ENCODE peak calls at places on chromosomes 13 and 19, in four cellular contexts. X is WTC11, J is A549, C is K562. I is an unnamed sample.

GRCh38 chr19:3293560-3293959 is 69.1 kb downstream of the CELF5 start:
- DNase-seq in C (no peak), J (no peak), X (no peak), I (no peak)

GRCh38 chr19:55340144-55340783 is 588 bp downstream of the KMT5C start:
- DNase-seq in C (peak; percentile 59), X (no peak), J (peak; percentile 73), I (no peak)

GRCh38 chr19:48798937-48799336 is 11.9 kb downstream of the BCAT2 start:
- DNase-seq in J (no peak), C (no peak), X (peak; percentile 42), I (no peak)

GRCh38 chr13:40527914-40528313 is 138.5 kb downstream of the FOXO1 start:
- DNase-seq in J (no peak), X (no peak), C (no peak), I (no peak)

GRCh38 chr19:29525901-29526729 is at the start of gene VSTM2B:
- DNase-seq in J (no peak), C (no peak), X (peak; percentile 29), I (no peak)

GRCh38 chr13:62643799-62644484 is 1228.3 kb upstream of the PCDH20 start:
- DNase-seq in C (no peak), J (no peak), X (peak; percentile 18), I (no peak)

GRCh38 chr13:43284162-43284561 is 260.8 kb downstream of the DNAJC15 start:
- DNase-seq in J (no peak), C (no peak), X (no peak), I (no peak)

GRCh38 chr13:28100149-28101121 is at the start of gene FLT3:
- DNase-seq in J (peak; percentile 17), X (peak; percentile 73), C (no peak), I (no peak)

GRCh38 chr13:50685491-50685890 is 158.0 kb downstream of the DLEU7 start:
- DNase-seq in C (no peak), X (no peak), J (no peak), I (no peak)

GRCh38 chr19:12543855-12544254 is 7.4 kb downstream of the ZNF564 start:
- DNase-seq in X (no peak), C (peak; percentile 22), J (no peak), I (no peak)

GRCh38 chr13:34361528-34361927 is 543.6 kb downstream of the RFC3 start:
- DNase-seq in X (no peak), J (no peak), C (no peak), I (no peak)

GRCh38 chr13:73958657-73959397 is 175.4 kb downstream of the KLF12 start:
- DNase-seq in X (no peak), J (no peak), C (no peak), I (no peak)

GRCh38 chr19:3725640-3726310 is 17.6 kb downstream of the TJP3 start:
- DNase-seq in C (no peak), X (peak; percentile 68), J (no peak), I (no peak)

GRCh38 chr13:110298566-110299321 is 8.2 kb downstream of the COL4A1 start:
- DNase-seq in J (no peak), X (no peak), C (no peak), I (no peak)

GRCh38 chr13:32391101-32391620 is 36.8 kb downstream of the N4BP2L1 start:
- DNase-seq in J (peak; percentile 1), C (no peak), X (peak; percentile 43), I (no peak)

GRCh38 chr19:5985098-5985783 is 7.3 kb upstream of the RANBP3 start:
- DNase-seq in J (no peak), X (no peak), C (peak; percentile 58), I (no peak)

GRCh38 chr19:16514383-16515019 is 18.3 kb downstream of the C19orf44 start:
- DNase-seq in X (peak; percentile 36), J (no peak), C (no peak), I (no peak)

GRCh38 chr19:16509141-16510061 is 13.2 kb downstream of the C19orf44 start:
- DNase-seq in J (no peak), C (no peak), X (no peak), I (no peak)

GRCh38 chr19:16506961-16507360 is 10.8 kb downstream of the C19orf44 start:
- DNase-seq in J (no peak), X (no peak), C (no peak), I (no peak)

GRCh38 chr19:16504271-16504670 is 8.1 kb downstream of the C19orf44 start:
- DNase-seq in C (no peak), X (no peak), J (no peak), I (no peak)

GRCh38 chr19:16508546-16508945 is 12.4 kb downstream of the C19orf44 start:
- DNase-seq in J (no peak), C (no peak), X (no peak), I (no peak)
- TF ChIP-seq NR3C1 in J (no peak), C (no peak), X (no peak), I (no peak)

GRCh38 chr19:51159656-51160055 is 17.6 kb downstream of the SIGLEC7 start:
- DNase-seq in J (no peak), C (no peak), X (no peak), I (no peak)
- TF ChIP-seq NR3C1 in J (no peak), C (no peak), X (no peak), I (no peak)

GRCh38 chr13:112996671-112997091 is 27.7 kb downstream of the MCF2L start:
- DNase-seq in X (no peak), J (no peak), C (no peak), I (no peak)

GRCh38 chr13:112994084-112994780 is 25.2 kb downstream of the MCF2L start:
- DNase-seq in C (no peak), J (peak; percentile 21), X (no peak), I (no peak)

GRCh38 chr13:112997188-112998135 is 28.4 kb downstream of the MCF2L start:
- DNase-seq in X (no peak), C (no peak), J (no peak), I (no peak)

GRCh38 chr13:112994781-112995355 is 25.9 kb downstream of the MCF2L start:
- DNase-seq in J (no peak), X (no peak), C (no peak), I (no peak)

GRCh38 chr13:112995395-112996091 is 26.5 kb downstream of the MCF2L start:
- DNase-seq in X (no peak), C (no peak), J (no peak), I (no peak)
- TF ChIP-seq NR3C1 in X (no peak), C (no peak), J (no peak), I (no peak)

GRCh38 chr19:43504426-43505185 is at the start of gene PHLDB3:
- DNase-seq in J (no peak), C (no peak), X (peak; percentile 44), I (peak; percentile 38)
- TF ChIP-seq NR3C1 in J (no peak), C (no peak), X (no peak), I (no peak)

DNA sequence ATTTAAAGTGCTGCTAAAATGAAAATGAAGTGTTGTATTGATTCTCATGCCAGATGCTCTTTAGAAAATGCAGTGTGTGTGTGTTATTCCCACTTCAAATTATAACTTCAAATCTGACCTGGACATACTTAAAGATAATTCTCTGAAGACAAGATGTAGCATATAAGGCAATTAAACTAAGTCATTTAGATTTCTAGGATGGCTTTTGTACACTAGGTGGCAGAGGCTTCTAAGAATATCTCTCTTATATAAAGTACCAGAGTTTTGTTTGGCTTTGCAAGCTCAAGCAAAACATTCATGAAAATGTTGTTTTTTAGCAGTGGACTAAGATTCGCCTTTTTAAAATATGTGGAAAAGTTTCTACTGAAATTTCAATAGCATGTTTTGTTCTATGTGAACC is 407.2 kb downstream of the GPC5 start:
- DNase-seq in C (no peak), J (no peak), X (no peak), I (no peak)
- TF ChIP-seq NR3C1 in C (no peak), J (no peak), X (no peak), I (no peak)

GRCh38 chr13:97028441-97029299 is 34.4 kb upstream of the OXGR1 start:
- DNase-seq in J (peak; percentile 42), X (peak; percentile 58), C (peak; percentile 41), I (peak; percentile 9)
- TF ChIP-seq NR3C1 in J (no peak), X (no peak), C (no peak), I (no peak)

I was measured in HepG2.